ENCODE peak calls at places on chromosomes 1 and 21, in four cellular contexts. H, T, Q and B are unnamed samples.

GRCh38 chr1:194267021-194267420 is 1080.6 kb upstream of the B3GALT2 start:
- DNase-seq in H (no peak), T (no peak), Q (no peak), B (no peak)

GRCh38 chr21:43921979-43922945 is 57.2 kb downstream of the AGPAT3 start:
- DNase-seq in H (no peak), T (no peak), Q (peak; percentile 12), B (no peak)

GRCh38 chr1:200258447-200259375 is 151.1 kb downstream of the ZNF281 start:
- DNase-seq in H (peak; percentile 70), T (peak; percentile 66), Q (no peak), B (peak; percentile 39)

GRCh38 chr1:99538618-99538956 is 107.3 kb upstream of the PALMD start:
- DNase-seq in H (no peak), T (no peak), Q (no peak), B (no peak)

GRCh38 chr1:229556551-229556950 is 2.0 kb downstream of the ABCB10 start:
- DNase-seq in H (no peak), T (no peak), Q (no peak), B (no peak)

GRCh38 chr1:238772321-238772720 is 614.0 kb upstream of the CHRM3 start:
- DNase-seq in H (no peak), T (no peak), Q (no peak), B (peak; percentile 11)

GRCh38 chr1:227891223-227891954 is 56.3 kb downstream of the WNT9A start:
- DNase-seq in H (no peak), T (no peak), Q (no peak), B (no peak)

GRCh38 chr1:23759277-23759676 is 16.0 kb downstream of the ELOA start:
- DNase-seq in H (no peak), T (no peak), Q (no peak), B (no peak)

GRCh38 chr1:171841931-171842723 is 829 bp downstream of the DNM3 start:
- DNase-seq in H (peak; percentile 48), T (peak; percentile 16), Q (peak; percentile 4), B (no peak)

GRCh38 chr1:192238421-192238820 is 78.4 kb upstream of the RGS21 start:
- DNase-seq in H (no peak), T (no peak), Q (no peak), B (no peak)

GRCh38 chr1:221187174-221187573 is 307.9 kb downstream of the HLX start:
- DNase-seq in H (no peak), T (peak; percentile 28), Q (no peak), B (no peak)

GRCh38 chr1:2594001-2594640 is 7.5 kb downstream of the PRXL2B start:
- DNase-seq in H (no peak), T (no peak), Q (no peak), B (peak; percentile 34)

GRCh38 chr1:13764933-13765332 is 64.9 kb downstream of the PRDM2 start:
- DNase-seq in H (peak; percentile 30), T (no peak), Q (no peak), B (no peak)

GRCh38 chr1:200894712-200895447 is at the start of gene INAVA:
- DNase-seq in H (no peak), T (no peak), Q (no peak), B (peak; percentile 86)

GRCh38 chr1:1100296-1100695 is 15.6 kb downstream of the C1orf159 start:
- DNase-seq in H (no peak), T (no peak), Q (no peak), B (no peak)

GRCh38 chr1:19416919-19417441 is 68.4 kb downstream of the CAPZB start:
- DNase-seq in H (no peak), T (no peak), Q (no peak), B (no peak)